ENCODE peak calls at places on chromosomes 16 and 17, in ten cellular contexts. One of them, this sample, is unnamed.

GRCh38 chr16:81523387-81524115 is 78.9 kb downstream of the CMIP start:
- DNase-seq in nephron progenitor cell: no peak
- DNase-seq in heart left ventricle: no peak
- DNase-seq in activated CD8-positive, alpha-beta T cell treated with anti-CD3 and anti-CD28 coated beads for 36 hours: peak
- DNase-seq in OCI-LY7: no peak
- DNase-seq in type B pancreatic cell: no peak
- DNase-seq in activated B cell treated with CpG ODN at 0.5 μM for 24 hours: no peak
- DNase-seq in uterus: peak
- DNase-seq in GM12878: no peak
- DNase-seq in HFFc6: peak
- DNase-seq in this sample: no peak

GRCh38 chr16:16095646-16096045 is 127.6 kb downstream of the ABCC6 start:
- DNase-seq in uterus: no peak
- DNase-seq in heart left ventricle: no peak
- DNase-seq in activated B cell treated with CpG ODN at 0.5 μM for 24 hours: no peak
- DNase-seq in nephron progenitor cell: no peak
- DNase-seq in HFFc6: no peak
- DNase-seq in OCI-LY7: peak
- DNase-seq in activated CD8-positive, alpha-beta T cell treated with anti-CD3 and anti-CD28 coated beads for 36 hours: no peak
- DNase-seq in GM12878: no peak
- DNase-seq in type B pancreatic cell: no peak
- DNase-seq in this sample: no peak

GRCh38 chr16:88570691-88571092 is 489 bp downstream of the ZC3H18 start:
- DNase-seq in nephron progenitor cell: no peak
- DNase-seq in OCI-LY7: peak
- DNase-seq in GM12878: no peak
- DNase-seq in activated CD8-positive, alpha-beta T cell treated with anti-CD3 and anti-CD28 coated beads for 36 hours: peak
- DNase-seq in uterus: no peak
- DNase-seq in heart left ventricle: no peak
- DNase-seq in activated B cell treated with CpG ODN at 0.5 μM for 24 hours: no peak
- DNase-seq in HFFc6: no peak
- DNase-seq in type B pancreatic cell: no peak
- DNase-seq in this sample: no peak

GRCh38 chr16:84508502-84508901 is 4.0 kb upstream of the MEAK7 start:
- DNase-seq in nephron progenitor cell: no peak
- DNase-seq in GM12878: no peak
- DNase-seq in OCI-LY7: peak
- DNase-seq in activated B cell treated with CpG ODN at 0.5 μM for 24 hours: no peak
- DNase-seq in activated CD8-positive, alpha-beta T cell treated with anti-CD3 and anti-CD28 coated beads for 36 hours: peak
- DNase-seq in uterus: no peak
- DNase-seq in type B pancreatic cell: no peak
- DNase-seq in HFFc6: no peak
- DNase-seq in heart left ventricle: peak
- DNase-seq in this sample: no peak

GRCh38 chr16:67029249-67030096 is 524 bp downstream of the CBFB start:
- DNase-seq in activated CD8-positive, alpha-beta T cell treated with anti-CD3 and anti-CD28 coated beads for 36 hours: peak
- DNase-seq in GM12878: no peak
- DNase-seq in type B pancreatic cell: peak
- DNase-seq in OCI-LY7: peak
- DNase-seq in activated B cell treated with CpG ODN at 0.5 μM for 24 hours: peak
- DNase-seq in heart left ventricle: peak
- DNase-seq in nephron progenitor cell: peak
- DNase-seq in HFFc6: peak
- DNase-seq in uterus: peak
- DNase-seq in this sample: peak

GRCh38 chr16:85522842-85523601 is 90.1 kb upstream of the GSE1 start:
- DNase-seq in HFFc6: no peak
- DNase-seq in uterus: peak
- DNase-seq in GM12878: no peak
- DNase-seq in heart left ventricle: peak
- DNase-seq in type B pancreatic cell: no peak
- DNase-seq in activated B cell treated with CpG ODN at 0.5 μM for 24 hours: no peak
- DNase-seq in activated CD8-positive, alpha-beta T cell treated with anti-CD3 and anti-CD28 coated beads for 36 hours: no peak
- DNase-seq in OCI-LY7: no peak
- DNase-seq in nephron progenitor cell: peak
- DNase-seq in this sample: no peak

GRCh38 chr17:61225178-61225577 is 174.5 kb upstream of the TBX2 start:
- DNase-seq in activated CD8-positive, alpha-beta T cell treated with anti-CD3 and anti-CD28 coated beads for 36 hours: no peak
- DNase-seq in heart left ventricle: no peak
- DNase-seq in uterus: no peak
- DNase-seq in type B pancreatic cell: no peak
- DNase-seq in HFFc6: no peak
- DNase-seq in GM12878: no peak
- DNase-seq in nephron progenitor cell: no peak
- DNase-seq in activated B cell treated with CpG ODN at 0.5 μM for 24 hours: no peak
- DNase-seq in OCI-LY7: no peak
- DNase-seq in this sample: no peak

GRCh38 chr16:23670137-23670776 is 8.4 kb upstream of the PLK1 start:
- DNase-seq in GM12878: peak
- DNase-seq in heart left ventricle: no peak
- DNase-seq in type B pancreatic cell: no peak
- DNase-seq in OCI-LY7: no peak
- DNase-seq in activated CD8-positive, alpha-beta T cell treated with anti-CD3 and anti-CD28 coated beads for 36 hours: peak
- DNase-seq in nephron progenitor cell: no peak
- DNase-seq in uterus: no peak
- DNase-seq in HFFc6: peak
- DNase-seq in activated B cell treated with CpG ODN at 0.5 μM for 24 hours: no peak
- DNase-seq in this sample: no peak

GRCh38 chr17:40314557-40314953 is 5.6 kb downstream of the RARA start:
- DNase-seq in HFFc6: peak
- DNase-seq in GM12878: no peak
- DNase-seq in heart left ventricle: peak
- DNase-seq in uterus: peak
- DNase-seq in activated B cell treated with CpG ODN at 0.5 μM for 24 hours: peak
- DNase-seq in type B pancreatic cell: no peak
- DNase-seq in activated CD8-positive, alpha-beta T cell treated with anti-CD3 and anti-CD28 coated beads for 36 hours: peak
- DNase-seq in nephron progenitor cell: no peak
- DNase-seq in OCI-LY7: no peak
- DNase-seq in this sample: no peak
- TF ChIP-seq CTCF in HFFc6: peak
- TF ChIP-seq CTCF in GM12878: no peak
- TF ChIP-seq CTCF in heart left ventricle: no peak
- TF ChIP-seq CTCF in uterus: no peak
- TF ChIP-seq CTCF in activated B cell treated with CpG ODN at 0.5 μM for 24 hours: no peak
- TF ChIP-seq CTCF in type B pancreatic cell: no peak
- TF ChIP-seq CTCF in activated CD8-positive, alpha-beta T cell treated with anti-CD3 and anti-CD28 coated beads for 36 hours: no peak
- TF ChIP-seq CTCF in nephron progenitor cell: no peak
- TF ChIP-seq CTCF in OCI-LY7: no peak
- TF ChIP-seq CTCF in this sample: no peak

GRCh38 chr17:7309628-7310027 is 2.2 kb downstream of the EIF5A start:
- DNase-seq in OCI-LY7: no peak
- DNase-seq in type B pancreatic cell: no peak
- DNase-seq in activated CD8-positive, alpha-beta T cell treated with anti-CD3 and anti-CD28 coated beads for 36 hours: no peak
- DNase-seq in GM12878: no peak
- DNase-seq in activated B cell treated with CpG ODN at 0.5 μM for 24 hours: no peak
- DNase-seq in HFFc6: no peak
- DNase-seq in nephron progenitor cell: no peak
- DNase-seq in uterus: no peak
- DNase-seq in heart left ventricle: no peak
- DNase-seq in this sample: no peak

GRCh38 chr17:7311110-7311698 is 3.8 kb downstream of the EIF5A start:
- DNase-seq in HFFc6: no peak
- DNase-seq in nephron progenitor cell: no peak
- DNase-seq in type B pancreatic cell: no peak
- DNase-seq in activated B cell treated with CpG ODN at 0.5 μM for 24 hours: no peak
- DNase-seq in activated CD8-positive, alpha-beta T cell treated with anti-CD3 and anti-CD28 coated beads for 36 hours: no peak
- DNase-seq in GM12878: no peak
- DNase-seq in OCI-LY7: no peak
- DNase-seq in uterus: no peak
- DNase-seq in heart left ventricle: no peak
- DNase-seq in this sample: no peak

GRCh38 chr17:7308625-7309433 is 1.4 kb downstream of the EIF5A start:
- DNase-seq in uterus: peak
- DNase-seq in heart left ventricle: peak
- DNase-seq in OCI-LY7: peak
- DNase-seq in type B pancreatic cell: no peak
- DNase-seq in nephron progenitor cell: peak
- DNase-seq in activated CD8-positive, alpha-beta T cell treated with anti-CD3 and anti-CD28 coated beads for 36 hours: peak
- DNase-seq in HFFc6: peak
- DNase-seq in GM12878: peak
- DNase-seq in activated B cell treated with CpG ODN at 0.5 μM for 24 hours: peak
- DNase-seq in this sample: no peak

GRCh38 chr17:7306911-7307685 is at the start of gene EIF5A:
- DNase-seq in type B pancreatic cell: peak
- DNase-seq in nephron progenitor cell: peak
- DNase-seq in activated B cell treated with CpG ODN at 0.5 μM for 24 hours: peak
- DNase-seq in GM12878: peak
- DNase-seq in uterus: peak
- DNase-seq in HFFc6: peak
- DNase-seq in activated CD8-positive, alpha-beta T cell treated with anti-CD3 and anti-CD28 coated beads for 36 hours: peak
- DNase-seq in heart left ventricle: peak
- DNase-seq in OCI-LY7: peak
- DNase-seq in this sample: peak

GRCh38 chr17:7307686-7308624 is 527 bp downstream of the EIF5A start:
- DNase-seq in type B pancreatic cell: no peak
- DNase-seq in uterus: peak
- DNase-seq in activated B cell treated with CpG ODN at 0.5 μM for 24 hours: peak
- DNase-seq in nephron progenitor cell: peak
- DNase-seq in GM12878: no peak
- DNase-seq in heart left ventricle: peak
- DNase-seq in HFFc6: no peak
- DNase-seq in activated CD8-positive, alpha-beta T cell treated with anti-CD3 and anti-CD28 coated beads for 36 hours: peak
- DNase-seq in OCI-LY7: peak
- DNase-seq in this sample: peak
- TF ChIP-seq CTCF in type B pancreatic cell: peak
- TF ChIP-seq CTCF in uterus: no peak
- TF ChIP-seq CTCF in activated B cell treated with CpG ODN at 0.5 μM for 24 hours: no peak
- TF ChIP-seq CTCF in nephron progenitor cell: no peak
- TF ChIP-seq CTCF in GM12878: no peak
- TF ChIP-seq CTCF in heart left ventricle: no peak
- TF ChIP-seq CTCF in HFFc6: peak
- TF ChIP-seq CTCF in activated CD8-positive, alpha-beta T cell treated with anti-CD3 and anti-CD28 coated beads for 36 hours: no peak
- TF ChIP-seq CTCF in OCI-LY7: no peak
- TF ChIP-seq CTCF in this sample: peak

GRCh38 chr17:37490638-37491614 is 1.2 kb downstream of the DUSP14 start:
- DNase-seq in nephron progenitor cell: peak
- DNase-seq in activated B cell treated with CpG ODN at 0.5 μM for 24 hours: no peak
- DNase-seq in heart left ventricle: peak
- DNase-seq in OCI-LY7: peak
- DNase-seq in activated CD8-positive, alpha-beta T cell treated with anti-CD3 and anti-CD28 coated beads for 36 hours: peak
- DNase-seq in HFFc6: peak
- DNase-seq in type B pancreatic cell: no peak
- DNase-seq in uterus: peak
- DNase-seq in GM12878: no peak
- DNase-seq in this sample: no peak

GRCh38 chr17:37488607-37489196 is 989 bp upstream of the DUSP14 start:
- DNase-seq in type B pancreatic cell: no peak
- DNase-seq in activated CD8-positive, alpha-beta T cell treated with anti-CD3 and anti-CD28 coated beads for 36 hours: peak
- DNase-seq in activated B cell treated with CpG ODN at 0.5 μM for 24 hours: no peak
- DNase-seq in HFFc6: peak
- DNase-seq in nephron progenitor cell: peak
- DNase-seq in GM12878: no peak
- DNase-seq in heart left ventricle: peak
- DNase-seq in OCI-LY7: peak
- DNase-seq in uterus: peak
- DNase-seq in this sample: peak

GRCh38 chr17:37489197-37490001 is at the start of gene DUSP14:
- DNase-seq in OCI-LY7: peak
- DNase-seq in activated B cell treated with CpG ODN at 0.5 μM for 24 hours: peak
- DNase-seq in heart left ventricle: peak
- DNase-seq in HFFc6: peak
- DNase-seq in nephron progenitor cell: peak
- DNase-seq in uterus: peak
- DNase-seq in activated CD8-positive, alpha-beta T cell treated with anti-CD3 and anti-CD28 coated beads for 36 hours: peak
- DNase-seq in GM12878: no peak
- DNase-seq in type B pancreatic cell: peak
- DNase-seq in this sample: peak

GRCh38 chr17:37488009-37488604 is 1.6 kb upstream of the DUSP14 start:
- DNase-seq in HFFc6: peak
- DNase-seq in activated B cell treated with CpG ODN at 0.5 μM for 24 hours: no peak
- DNase-seq in heart left ventricle: no peak
- DNase-seq in OCI-LY7: no peak
- DNase-seq in uterus: no peak
- DNase-seq in type B pancreatic cell: no peak
- DNase-seq in GM12878: no peak
- DNase-seq in nephron progenitor cell: no peak
- DNase-seq in activated CD8-positive, alpha-beta T cell treated with anti-CD3 and anti-CD28 coated beads for 36 hours: no peak
- DNase-seq in this sample: no peak

DNA sequence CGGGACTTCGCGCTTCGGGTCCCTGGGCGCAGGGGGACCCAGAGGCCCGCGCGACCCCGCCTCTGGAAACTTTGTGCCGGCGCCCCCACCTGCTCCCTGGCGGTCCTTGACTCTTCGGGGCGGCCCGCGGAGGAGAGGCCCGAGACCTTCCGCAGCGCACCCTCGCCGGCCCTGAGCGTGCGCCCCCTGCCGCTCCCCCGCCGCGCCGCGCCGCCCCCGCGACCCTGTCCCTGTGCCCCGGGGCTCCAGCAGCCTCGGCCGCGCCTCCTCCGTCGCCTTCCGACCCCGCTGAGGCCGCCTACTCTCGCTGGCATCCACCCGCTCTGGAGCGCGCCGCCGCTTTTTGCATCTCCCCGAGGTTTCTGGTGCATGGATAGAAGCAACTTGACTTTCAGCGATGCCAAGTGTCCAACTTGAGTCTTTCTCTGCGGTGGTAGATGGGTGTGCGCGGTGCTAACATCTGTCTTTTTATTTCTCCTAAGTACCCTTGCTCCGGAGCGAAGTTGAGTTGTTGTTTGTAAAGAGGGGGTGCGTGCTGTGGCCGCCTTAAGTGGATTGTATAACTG is 414 bp downstream of the DUSP14 start:
- DNase-seq in heart left ventricle: peak
- DNase-seq in uterus: peak
- DNase-seq in HFFc6: peak
- DNase-seq in OCI-LY7: peak
- DNase-seq in nephron progenitor cell: peak
- DNase-seq in activated CD8-positive, alpha-beta T cell treated with anti-CD3 and anti-CD28 coated beads for 36 hours: peak
- DNase-seq in type B pancreatic cell: peak
- DNase-seq in GM12878: no peak
- DNase-seq in activated B cell treated with CpG ODN at 0.5 μM for 24 hours: peak
- DNase-seq in this sample: peak
- TF ChIP-seq CTCF in heart left ventricle: no peak
- TF ChIP-seq CTCF in uterus: peak
- TF ChIP-seq CTCF in HFFc6: peak
- TF ChIP-seq CTCF in OCI-LY7: peak
- TF ChIP-seq CTCF in nephron progenitor cell: peak
- TF ChIP-seq CTCF in activated CD8-positive, alpha-beta T cell treated with anti-CD3 and anti-CD28 coated beads for 36 hours: peak
- TF ChIP-seq CTCF in type B pancreatic cell: peak
- TF ChIP-seq CTCF in GM12878: peak
- TF ChIP-seq CTCF in activated B cell treated with CpG ODN at 0.5 μM for 24 hours: no peak
- TF ChIP-seq CTCF in this sample: peak

GRCh38 chr17:47324224-47325020 is 667 bp downstream of the EFCAB13 start:
- DNase-seq in heart left ventricle: peak
- DNase-seq in HFFc6: no peak
- DNase-seq in nephron progenitor cell: peak
- DNase-seq in activated CD8-positive, alpha-beta T cell treated with anti-CD3 and anti-CD28 coated beads for 36 hours: peak
- DNase-seq in activated B cell treated with CpG ODN at 0.5 μM for 24 hours: peak
- DNase-seq in type B pancreatic cell: no peak
- DNase-seq in GM12878: peak
- DNase-seq in OCI-LY7: peak
- DNase-seq in uterus: peak
- DNase-seq in this sample: no peak

GRCh38 chr17:47318197-47318918 is 5.4 kb upstream of the EFCAB13 start:
- DNase-seq in activated B cell treated with CpG ODN at 0.5 μM for 24 hours: no peak
- DNase-seq in HFFc6: no peak
- DNase-seq in activated CD8-positive, alpha-beta T cell treated with anti-CD3 and anti-CD28 coated beads for 36 hours: no peak
- DNase-seq in nephron progenitor cell: no peak
- DNase-seq in uterus: no peak
- DNase-seq in GM12878: no peak
- DNase-seq in OCI-LY7: peak
- DNase-seq in heart left ventricle: no peak
- DNase-seq in type B pancreatic cell: no peak
- DNase-seq in this sample: no peak

GRCh38 chr17:47320879-47321502 is 2.8 kb upstream of the EFCAB13 start:
- DNase-seq in uterus: no peak
- DNase-seq in type B pancreatic cell: no peak
- DNase-seq in heart left ventricle: no peak
- DNase-seq in nephron progenitor cell: no peak
- DNase-seq in OCI-LY7: no peak
- DNase-seq in activated CD8-positive, alpha-beta T cell treated with anti-CD3 and anti-CD28 coated beads for 36 hours: no peak
- DNase-seq in HFFc6: no peak
- DNase-seq in activated B cell treated with CpG ODN at 0.5 μM for 24 hours: no peak
- DNase-seq in GM12878: no peak
- DNase-seq in this sample: no peak

GRCh38 chr17:47325176-47325575 is 1.4 kb downstream of the EFCAB13 start:
- DNase-seq in activated B cell treated with CpG ODN at 0.5 μM for 24 hours: no peak
- DNase-seq in uterus: no peak
- DNase-seq in type B pancreatic cell: no peak
- DNase-seq in activated CD8-positive, alpha-beta T cell treated with anti-CD3 and anti-CD28 coated beads for 36 hours: no peak
- DNase-seq in OCI-LY7: peak
- DNase-seq in HFFc6: no peak
- DNase-seq in nephron progenitor cell: no peak
- DNase-seq in GM12878: no peak
- DNase-seq in heart left ventricle: no peak
- DNase-seq in this sample: no peak

DNA sequence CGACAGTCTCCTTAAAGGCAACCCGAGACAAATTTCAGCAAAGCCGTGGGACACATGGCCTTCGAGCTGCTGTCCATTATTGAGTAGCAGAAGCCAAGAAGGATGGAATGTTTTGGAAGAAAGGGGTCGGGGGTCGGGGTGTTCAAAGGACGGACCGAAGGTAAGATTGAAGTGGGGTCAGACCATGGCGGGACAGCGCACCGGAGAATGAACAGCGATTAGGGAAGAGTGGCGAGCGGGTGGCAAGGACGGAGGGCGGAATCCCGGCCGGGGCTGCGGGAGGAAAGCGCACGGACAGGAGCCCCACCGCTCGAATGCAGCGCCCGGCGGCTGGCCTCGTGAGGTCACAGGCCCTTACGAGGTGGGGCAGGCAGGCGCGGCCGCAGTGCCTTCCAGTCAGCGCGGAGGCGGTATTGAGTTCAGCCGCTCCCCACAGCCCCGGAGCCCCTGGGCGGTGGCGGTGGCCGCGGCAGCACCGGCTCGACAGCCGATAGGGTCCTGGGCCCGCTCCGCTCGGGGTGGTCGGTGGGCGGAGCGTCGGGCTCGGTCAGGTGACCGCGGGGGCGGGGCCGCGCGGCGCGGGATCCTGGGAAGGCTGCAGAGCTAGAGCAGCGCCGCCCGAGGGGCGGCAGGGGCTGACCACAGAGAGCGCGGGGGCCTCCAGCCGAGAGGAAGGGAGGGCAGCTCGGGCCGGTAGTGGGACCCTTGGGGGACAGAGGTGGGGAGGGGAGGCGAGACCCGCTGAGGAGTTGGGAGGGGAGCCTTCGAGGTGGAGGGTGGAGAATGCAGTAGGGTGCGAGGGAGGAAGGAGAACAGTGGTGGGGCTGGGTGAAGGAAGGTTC is at the start of gene EFCAB13:
- DNase-seq in activated CD8-positive, alpha-beta T cell treated with anti-CD3 and anti-CD28 coated beads for 36 hours: peak
- DNase-seq in OCI-LY7: peak
- DNase-seq in nephron progenitor cell: peak
- DNase-seq in GM12878: peak
- DNase-seq in type B pancreatic cell: peak
- DNase-seq in uterus: peak
- DNase-seq in heart left ventricle: peak
- DNase-seq in activated B cell treated with CpG ODN at 0.5 μM for 24 hours: peak
- DNase-seq in HFFc6: peak
- DNase-seq in this sample: peak
- TF ChIP-seq CTCF in activated CD8-positive, alpha-beta T cell treated with anti-CD3 and anti-CD28 coated beads for 36 hours: no peak
- TF ChIP-seq CTCF in OCI-LY7: peak
- TF ChIP-seq CTCF in nephron progenitor cell: peak
- TF ChIP-seq CTCF in GM12878: no peak
- TF ChIP-seq CTCF in type B pancreatic cell: peak
- TF ChIP-seq CTCF in uterus: peak
- TF ChIP-seq CTCF in heart left ventricle: peak
- TF ChIP-seq CTCF in activated B cell treated with CpG ODN at 0.5 μM for 24 hours: no peak
- TF ChIP-seq CTCF in HFFc6: peak
- TF ChIP-seq CTCF in this sample: peak